ENCODE peak calls at places on chromosome 9, in ten cellular contexts. N, S, T, A, B, C, R, Z, J and P are unnamed samples.

GRCh38 chr9:88544245-88544644 is 9.3 kb downstream of the NXNL2 start:
- DNase-seq in N (peak; percentile 4), S (no peak), T (no peak), A (peak; percentile 44), B (no peak), C (peak; percentile 76), R (peak; percentile 37), Z (peak; percentile 75), J (no peak), P (no peak)

GRCh38 chr9:675697-676370 is 165.7 kb upstream of the DMRT1 start:
- DNase-seq in N (peak; percentile 70), S (no peak), T (no peak), A (no peak), B (no peak), C (no peak), R (no peak), Z (no peak), J (no peak), P (no peak)

GRCh38 chr9:138069731-138070456 is 192.3 kb downstream of the CACNA1B start:
- DNase-seq in N (no peak), S (no peak), T (no peak), A (no peak), B (no peak), C (no peak), R (no peak), Z (no peak), J (no peak), P (no peak)

GRCh38 chr9:134919316-134919715 is 1.6 kb upstream of the FCN1 start:
- DNase-seq in N (no peak), S (no peak), T (no peak), A (no peak), B (no peak), C (no peak), R (no peak), Z (no peak), J (no peak), P (no peak)

GRCh38 chr9:2234371-2234893 is 219.3 kb downstream of the SMARCA2 start:
- DNase-seq in N (no peak), S (no peak), T (no peak), A (peak; percentile 57), B (no peak), C (peak; percentile 67), R (no peak), Z (peak; percentile 59), J (no peak), P (no peak)

GRCh38 chr9:38062498-38063362 is 6.3 kb downstream of the SHB start:
- DNase-seq in N (peak; percentile 52), S (no peak), T (peak; percentile 61), A (peak; percentile 64), B (no peak), C (peak; percentile 66), R (peak; percentile 66), Z (peak; percentile 62), J (no peak), P (no peak)

GRCh38 chr9:6356904-6357303 is 28.7 kb downstream of the TPD52L3 start:
- DNase-seq in N (peak; percentile 30), S (no peak), T (no peak), A (no peak), B (no peak), C (no peak), R (peak; percentile 10), Z (no peak), J (no peak), P (no peak)

GRCh38 chr9:108130896-108131295 is 641.3 kb upstream of the KLF4 start:
- DNase-seq in N (no peak), S (no peak), T (no peak), A (no peak), B (no peak), C (no peak), R (no peak), Z (no peak), J (no peak), P (no peak)

GRCh38 chr9:123929870-123930831 is at the start of gene DENND1A:
- DNase-seq in N (peak; percentile 52), S (peak; percentile 99), T (peak; percentile 88), A (peak; percentile 94), B (peak; percentile 89), C (peak; percentile 96), R (peak; percentile 79), Z (peak; percentile 89), J (peak; percentile 96), P (peak; percentile 72)

DNA sequence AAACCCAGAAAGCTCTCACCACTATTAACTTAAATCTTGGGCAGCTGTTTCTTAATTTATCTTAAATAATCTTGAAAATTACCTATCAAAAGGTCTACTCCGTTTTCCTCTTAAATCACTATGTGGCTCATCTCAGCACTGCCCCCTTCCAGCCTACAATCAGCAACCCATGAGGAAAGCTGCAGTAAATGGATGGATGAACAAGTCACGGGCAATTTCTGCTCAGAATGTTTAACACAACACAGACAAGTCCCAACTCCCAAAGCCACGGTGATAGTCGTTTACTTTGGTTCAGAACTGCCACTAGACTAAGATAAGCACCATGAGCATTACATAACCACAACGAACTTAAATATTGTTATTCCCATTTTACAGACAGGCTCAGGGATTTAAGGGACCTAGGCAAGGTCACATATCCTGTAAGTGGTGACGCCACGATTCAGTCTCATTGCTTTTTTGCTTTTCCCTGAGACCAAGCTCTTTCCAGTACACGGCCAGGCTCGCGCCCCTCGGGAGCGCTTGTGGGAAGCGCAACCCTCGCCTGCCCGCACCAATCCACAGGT is 2.0 kb upstream of the SMIM27 start:
- DNase-seq in N (peak; percentile 30), S (no peak), T (peak; percentile 65), A (peak; percentile 40), B (no peak), C (peak; percentile 35), R (peak; percentile 34), Z (peak; percentile 45), J (no peak), P (no peak)
- TF ChIP-seq CTCF in N (no peak), S (no peak), T (peak; percentile 54), A (no peak), B (no peak), C (peak; percentile 12), R (no peak), Z (peak; percentile 32), J (peak; percentile 7), P (peak; percentile 24)

DNA sequence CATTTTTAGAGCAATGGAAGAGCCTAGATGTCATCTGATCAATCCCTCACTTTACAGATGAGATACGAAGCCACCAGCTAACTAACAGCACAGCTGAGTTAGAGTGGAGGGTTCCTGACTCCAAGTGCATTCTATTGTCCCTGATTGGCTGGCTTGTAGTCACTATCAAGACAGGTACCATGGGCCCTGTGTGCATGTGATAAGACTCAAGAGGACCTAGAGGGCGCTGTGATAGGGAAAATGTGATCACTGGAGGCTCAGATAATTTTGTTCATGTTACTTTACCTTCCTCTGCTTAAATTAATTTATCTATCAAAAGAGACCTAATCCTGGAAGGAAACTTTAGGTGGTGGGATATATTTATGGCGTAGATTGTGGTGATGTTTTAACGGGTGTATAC is 19.5 kb upstream of the SNAPC3 start:
- DNase-seq in N (peak; percentile 29), S (peak; percentile 33), T (no peak), A (no peak), B (no peak), C (no peak), R (peak; percentile 23), Z (no peak), J (no peak), P (no peak)
- TF ChIP-seq CTCF in N (peak; percentile 34), S (no peak), T (peak; percentile 27), A (peak; percentile 2), B (peak; percentile 22), C (no peak), R (peak; percentile 30), Z (peak; percentile 13), J (no peak), P (peak; percentile 6)

GRCh38 chr9:127786773-127787123 is 914 bp downstream of the CDK9 start:
- DNase-seq in N (no peak), S (no peak), T (peak; percentile 53), A (peak; percentile 45), B (no peak), C (peak; percentile 38), R (peak; percentile 28), Z (peak; percentile 45), J (no peak), P (no peak)
- TF ChIP-seq CTCF in N (peak; percentile 34), S (no peak), T (peak; percentile 69), A (peak; percentile 54), B (peak; percentile 43), C (peak; percentile 54), R (peak; percentile 58), Z (peak; percentile 56), J (peak; percentile 11), P (peak; percentile 49)

GRCh38 chr9:83327323-83327722 is 210.9 kb downstream of the FRMD3 start:
- DNase-seq in N (no peak), S (no peak), T (peak; percentile 33), A (no peak), B (no peak), C (peak; percentile 21), R (no peak), Z (no peak), J (no peak), P (no peak)
- TF ChIP-seq CTCF in N (no peak), S (no peak), T (no peak), A (no peak), B (no peak), C (no peak), R (no peak), Z (no peak), J (no peak), P (no peak)

DNA sequence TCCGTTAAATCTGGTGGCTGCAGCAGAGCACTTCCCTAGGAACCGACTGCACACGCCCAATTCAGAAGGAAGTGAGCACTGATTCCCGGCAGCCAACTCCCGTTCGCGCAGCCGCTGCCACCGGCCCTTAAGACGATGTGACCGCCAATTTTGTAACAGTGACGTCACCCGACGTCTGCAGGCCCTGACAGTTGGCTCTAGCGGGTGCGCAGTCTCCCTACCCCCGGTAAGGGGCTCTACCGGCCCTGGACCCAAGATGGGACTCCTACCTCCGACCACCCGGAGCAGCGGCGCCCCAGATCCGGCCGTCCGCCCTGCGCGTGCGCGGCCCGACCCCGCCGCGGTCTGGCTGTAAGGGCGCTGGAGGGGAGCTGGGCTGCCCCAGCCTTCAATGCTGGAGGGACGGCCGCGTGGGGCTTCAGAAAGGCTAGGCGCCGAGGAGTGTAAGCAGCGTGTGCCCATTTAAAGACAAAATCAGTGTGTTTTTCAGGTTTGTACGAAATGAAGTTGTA is 19.1 kb downstream of the DNAJA1 start:
- DNase-seq in N (peak; percentile 88), S (peak; percentile 85), T (peak; percentile 94), A (peak; percentile 93), B (peak; percentile 63), C (peak; percentile 94), R (peak; percentile 94), Z (peak; percentile 94), J (peak; percentile 84), P (peak; percentile 57)
- TF ChIP-seq CTCF in N (no peak), S (no peak), T (no peak), A (no peak), B (no peak), C (no peak), R (no peak), Z (no peak), J (no peak), P (no peak)

GRCh38 chr9:22446950-22447606 is 454 bp downstream of the DMRTA1 start:
- DNase-seq in N (peak; percentile 65), S (peak; percentile 36), T (peak; percentile 47), A (peak; percentile 24), B (peak; percentile 73), C (peak; percentile 29), R (peak; percentile 19), Z (peak; percentile 33), J (peak; percentile 35), P (no peak)
- TF ChIP-seq CTCF in N (peak; percentile 63), S (no peak), T (peak; percentile 9), A (no peak), B (peak; percentile 55), C (peak; percentile 22), R (no peak), Z (no peak), J (no peak), P (peak; percentile 8)